ENCODE peak calls at places on chromosomes 5 and 9, in nine cellular contexts. P is T-cell, N is BE2C, J is lung, R is caudate nucleus, A is left ventricle myocardium inferior, X is osteocyte, Q is left ventricle myocardium superior, V is NCI-H2081. L is an unnamed sample.

GRCh38 chr9:35044071-35044470 is 28.4 kb downstream of the VCP start:
- DNase-seq in P (no peak), N (no peak), J (no peak), R (no peak), A (no peak), X (no peak), Q (no peak), V (no peak), L (no peak)

GRCh38 chr5:79464695-79465332 is 49.1 kb downstream of the HOMER1 start:
- DNase-seq in P (no peak), N (no peak), J (no peak), R (no peak), A (no peak), X (no peak), Q (no peak), V (peak), L (no peak)

GRCh38 chr9:35029852-35030251 is 40.3 kb downstream of the DNAJB5 start:
- DNase-seq in P (no peak), N (no peak), J (no peak), R (no peak), A (no peak), X (no peak), Q (no peak), V (no peak), L (no peak)

GRCh38 chr9:91188719-91189590 is 172.8 kb downstream of the AUH start:
- DNase-seq in P (no peak), N (no peak), J (peak), R (no peak), A (no peak), X (peak), Q (no peak), V (no peak), L (no peak)

GRCh38 chr5:65483474-65484346 is 2.0 kb upstream of the ADAMTS6 start:
- DNase-seq in P (no peak), N (no peak), J (no peak), R (no peak), A (no peak), X (no peak), Q (no peak), V (peak), L (no peak)

GRCh38 chr9:38061326-38061947 is 7.6 kb downstream of the SHB start:
- DNase-seq in P (no peak), N (no peak), J (no peak), R (no peak), A (no peak), X (no peak), Q (no peak), V (no peak), L (no peak)

GRCh38 chr9:119436261-119436660 is 67.0 kb upstream of the BRINP1 start:
- DNase-seq in P (no peak), N (no peak), J (no peak), R (no peak), A (no peak), X (no peak), Q (no peak), V (no peak), L (no peak)

GRCh38 chr5:108720416-108720815 is 27.3 kb upstream of the FER start:
- DNase-seq in P (no peak), N (no peak), J (no peak), R (no peak), A (no peak), X (no peak), Q (no peak), V (no peak), L (no peak)

GRCh38 chr5:154631141-154631540 is 124.0 kb upstream of the LARP1 start:
- DNase-seq in P (no peak), N (no peak), J (no peak), R (no peak), A (no peak), X (no peak), Q (no peak), V (no peak), L (no peak)

GRCh38 chr9:103169798-103170197 is 174.7 kb downstream of the CYLC2 start:
- DNase-seq in P (no peak), N (no peak), J (no peak), R (no peak), A (no peak), X (no peak), Q (no peak), V (no peak), L (no peak)

GRCh38 chr5:115556276-115556675 is 11.7 kb upstream of the FEM1C start:
- DNase-seq in P (no peak), N (no peak), J (no peak), R (no peak), A (no peak), X (no peak), Q (no peak), V (no peak), L (no peak)

GRCh38 chr9:97109194-97109811 is 70.4 kb upstream of the CTSV start:
- DNase-seq in P (peak), N (peak), J (no peak), R (no peak), A (no peak), X (no peak), Q (peak), V (peak), L (no peak)

L was measured in NCI-H2107.